ENCODE peak calls at places on chromosomes 12 and 14, in five cellular contexts. Q, N, I, H and B are unnamed samples.

GRCh38 chr14:105424861-105425260 is 5.2 kb downstream of the MTA1 start:
- DNase-seq in Q (no peak), N (no peak), I (no peak), H (no peak), B (no peak)

GRCh38 chr12:107014050-107014449 is 27.1 kb upstream of the MTERF2 start:
- DNase-seq in Q (no peak), N (no peak), I (peak), H (no peak), B (no peak)

GRCh38 chr12:130981156-130981789 is 27.6 kb downstream of the ADGRD1 start:
- DNase-seq in Q (no peak), N (no peak), I (peak), H (no peak), B (no peak)

GRCh38 chr12:106327256-106327852 is 24.8 kb downstream of the TCP11L2 start:
- DNase-seq in Q (no peak), N (no peak), I (no peak), H (no peak), B (no peak)

GRCh38 chr12:60977966-60978365 is 1282.2 kb upstream of the USP15 start:
- DNase-seq in Q (no peak), N (no peak), I (peak), H (no peak), B (no peak)

GRCh38 chr14:52733824-52734223 is 3.9 kb downstream of the STYX start:
- DNase-seq in Q (no peak), N (no peak), I (peak), H (no peak), B (no peak)

GRCh38 chr12:52873832-52874572 is 25.2 kb upstream of the KRT78 start:
- DNase-seq in Q (peak), N (peak), I (peak), H (peak), B (peak)

GRCh38 chr12:61754214-61754613 is 506.0 kb upstream of the USP15 start:
- DNase-seq in Q (no peak), N (no peak), I (no peak), H (no peak), B (no peak)

GRCh38 chr12:68538722-68539614 is 71.7 kb upstream of the RAP1B start:
- DNase-seq in Q (peak), N (no peak), I (peak), H (no peak), B (no peak)

GRCh38 chr14:39266871-39267591 is 33.3 kb downstream of the MIA2 start:
- DNase-seq in Q (peak), N (peak), I (peak), H (peak), B (peak)

GRCh38 chr14:58749066-58749669 is 111.4 kb downstream of the DACT1 start:
- DNase-seq in Q (no peak), N (peak), I (no peak), H (peak), B (no peak)

GRCh38 chr14:20262642-20263128 is 23.6 kb downstream of the OR11H4 start:
- DNase-seq in Q (no peak), N (peak), I (no peak), H (no peak), B (no peak)

GRCh38 chr12:120356567-120357030 is 12.4 kb downstream of the MSI1 start:
- DNase-seq in Q (peak), N (peak), I (peak), H (peak), B (peak)

GRCh38 chr14:54440037-54440436 is 1.1 kb downstream of the CNIH1 start:
- DNase-seq in Q (no peak), N (no peak), I (no peak), H (no peak), B (no peak)

GRCh38 chr14:52266179-52266578 is 1.3 kb upstream of the PTGDR start:
- DNase-seq in Q (no peak), N (no peak), I (no peak), H (no peak), B (no peak)

GRCh38 chr12:49664167-49664566 is 40.8 kb downstream of the PRPF40B start:
- DNase-seq in Q (no peak), N (no peak), I (no peak), H (no peak), B (no peak)

GRCh38 chr14:95389471-95390011 is 69.8 kb upstream of the CLMN start:
- DNase-seq in Q (no peak), N (peak), I (no peak), H (no peak), B (no peak)

GRCh38 chr12:16331998-16332397 is 15.4 kb upstream of the MGST1 start:
- DNase-seq in Q (no peak), N (no peak), I (no peak), H (no peak), B (no peak)

GRCh38 chr12:16325426-16325825 is 22.0 kb upstream of the MGST1 start:
- DNase-seq in Q (no peak), N (no peak), I (no peak), H (no peak), B (no peak)

GRCh38 chr12:16327963-16328362 is 19.5 kb upstream of the MGST1 start:
- DNase-seq in Q (no peak), N (no peak), I (no peak), H (no peak), B (no peak)

GRCh38 chr12:16330554-16330953 is 16.9 kb upstream of the MGST1 start:
- DNase-seq in Q (no peak), N (no peak), I (no peak), H (no peak), B (no peak)

GRCh38 chr12:16329594-16329993 is 17.9 kb upstream of the MGST1 start:
- DNase-seq in Q (no peak), N (no peak), I (no peak), H (no peak), B (no peak)
- TF ChIP-seq CTCF in Q (no peak), N (no peak), I (no peak), H (no peak), B (no peak)

DNA sequence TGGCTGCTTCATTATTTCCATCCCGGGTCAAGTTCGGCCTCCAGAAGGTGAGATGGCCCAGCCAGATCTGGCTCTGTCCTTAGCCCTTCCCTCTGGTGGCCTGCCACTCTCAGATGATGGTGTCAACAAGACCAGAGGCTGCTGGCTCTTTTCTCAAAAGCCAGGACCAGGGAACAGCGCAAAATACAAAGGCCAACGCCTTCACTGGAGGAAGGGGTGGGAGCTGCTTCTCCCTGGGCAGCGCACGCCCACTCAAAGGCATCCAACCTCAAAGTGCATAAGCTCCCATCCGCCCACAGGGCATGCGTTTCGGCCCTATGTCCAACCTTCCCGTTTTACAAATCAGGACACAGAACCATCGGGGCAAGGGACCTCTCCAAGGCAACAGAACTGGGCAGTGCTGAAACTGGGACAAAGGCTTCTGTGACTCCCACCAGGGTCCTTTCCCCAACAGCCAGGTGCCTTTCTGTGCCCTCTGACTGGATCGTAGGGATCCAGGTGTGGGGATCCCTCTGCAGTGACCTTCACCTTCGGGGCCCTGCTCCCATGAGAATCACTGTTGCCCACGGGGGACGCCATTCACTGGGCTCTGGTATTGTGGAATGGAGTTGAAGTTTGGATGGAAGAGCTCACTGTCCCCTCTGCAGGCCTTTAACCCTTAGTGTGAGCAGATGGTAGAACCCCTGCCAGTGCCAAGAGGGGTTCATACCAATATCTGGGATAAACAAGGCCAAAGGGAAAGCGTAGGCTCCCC is 76.8 kb downstream of the NINJ2 start:
- DNase-seq in Q (no peak), N (no peak), I (peak), H (no peak), B (no peak)
- TF ChIP-seq CTCF in Q (no peak), N (no peak), I (no peak), H (no peak), B (no peak)

DNA sequence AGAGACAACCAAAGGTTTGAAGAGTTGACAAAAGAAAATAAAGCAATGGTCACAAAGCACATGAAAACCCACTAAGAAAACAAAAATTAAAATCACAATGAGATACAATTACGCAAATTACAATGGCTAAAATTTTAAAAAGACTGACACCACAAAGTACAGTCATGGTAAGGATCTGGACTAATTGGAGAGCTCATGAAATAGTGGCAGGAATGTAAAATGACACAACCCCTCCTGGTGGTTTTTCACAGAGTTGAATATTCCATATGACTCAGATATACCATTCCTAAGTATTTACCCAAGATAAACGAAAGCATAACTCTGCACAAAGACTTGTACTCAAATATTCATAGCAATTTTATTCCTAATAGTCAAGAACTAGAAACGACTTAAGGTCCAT is 65.9 kb downstream of the NOVA1 start:
- DNase-seq in Q (no peak), N (no peak), I (no peak), H (no peak), B (no peak)
- TF ChIP-seq CTCF in Q (no peak), N (no peak), I (peak), H (no peak), B (no peak)

DNA sequence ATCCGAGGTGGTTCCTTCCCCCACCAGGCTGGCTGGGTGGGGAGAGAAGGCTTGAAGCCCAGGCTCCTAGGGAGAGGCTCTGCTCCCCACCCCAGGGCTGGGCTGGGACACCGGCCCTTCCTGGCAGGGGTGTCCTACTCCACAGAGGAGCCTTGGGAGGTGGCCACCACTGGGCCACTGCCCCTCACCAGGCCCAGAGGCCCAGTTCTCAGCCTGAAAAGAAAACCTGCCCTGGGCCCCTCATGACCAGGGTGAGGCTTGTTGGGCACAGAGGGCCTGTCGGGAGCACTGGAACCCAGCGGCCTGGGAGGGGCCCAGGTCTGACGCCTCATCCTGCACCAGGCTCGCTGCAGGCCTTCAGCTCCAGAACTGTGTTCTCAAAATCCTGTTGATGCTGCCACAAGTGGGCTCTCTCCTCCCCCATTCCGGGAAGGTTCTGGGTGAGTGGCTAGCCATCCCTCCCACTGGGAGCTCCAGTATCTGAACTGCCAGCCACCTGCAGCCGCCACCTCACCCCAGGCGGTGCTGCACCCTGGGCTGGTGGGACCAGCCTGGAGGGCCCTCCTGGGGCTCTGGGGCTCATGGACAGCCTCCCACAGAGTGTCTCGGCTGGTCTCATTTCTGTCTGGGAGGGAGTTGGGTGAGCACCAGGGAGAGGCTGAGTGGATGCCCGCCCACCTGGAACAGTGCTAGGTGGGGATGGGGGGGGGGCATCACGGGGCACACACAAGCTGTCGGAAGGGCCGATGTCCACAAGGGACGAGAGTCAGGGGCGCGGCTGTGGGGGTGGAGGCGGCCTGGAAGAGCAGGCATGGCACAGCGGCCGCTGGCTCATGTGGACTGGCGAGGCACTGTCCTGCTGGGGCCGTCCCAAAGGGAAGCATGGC is 11.8 kb downstream of the BAG5 start:
- DNase-seq in Q (no peak), N (no peak), I (no peak), H (no peak), B (no peak)
- TF ChIP-seq CTCF in Q (no peak), N (no peak), I (no peak), H (no peak), B (no peak)

DNA sequence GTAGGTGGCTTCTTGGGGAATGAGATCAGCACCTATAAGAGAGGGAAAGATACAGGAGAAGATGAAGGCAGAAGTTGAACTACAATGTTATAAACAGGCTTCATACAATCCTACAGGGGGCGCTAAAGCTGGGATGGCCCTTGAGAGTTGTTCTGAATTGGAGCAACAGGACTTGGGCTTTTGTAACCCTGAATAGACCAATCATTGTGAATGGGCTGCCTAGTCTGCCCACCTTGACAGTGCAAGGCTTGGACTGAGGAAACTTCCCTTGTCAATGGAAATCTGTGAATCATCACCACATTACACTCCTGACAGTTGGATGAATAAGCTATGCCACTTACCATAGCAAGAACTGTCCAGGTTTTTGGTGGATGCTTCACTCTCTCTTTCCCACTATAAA is 306.1 kb downstream of the KCNC2 start:
- DNase-seq in Q (no peak), N (no peak), I (peak), H (no peak), B (no peak)
- TF ChIP-seq CTCF in Q (no peak), N (peak), I (peak), H (no peak), B (peak)

GRCh38 chr12:83005534-83006197 is 319.0 kb downstream of the TMTC2 start:
- DNase-seq in Q (no peak), N (no peak), I (no peak), H (no peak), B (no peak)

GRCh38 chr12:82998509-82998908 is 311.8 kb downstream of the TMTC2 start:
- DNase-seq in Q (no peak), N (no peak), I (no peak), H (no peak), B (no peak)

GRCh38 chr12:83008703-83009102 is 322.0 kb downstream of the TMTC2 start:
- DNase-seq in Q (no peak), N (no peak), I (no peak), H (no peak), B (no peak)

DNA sequence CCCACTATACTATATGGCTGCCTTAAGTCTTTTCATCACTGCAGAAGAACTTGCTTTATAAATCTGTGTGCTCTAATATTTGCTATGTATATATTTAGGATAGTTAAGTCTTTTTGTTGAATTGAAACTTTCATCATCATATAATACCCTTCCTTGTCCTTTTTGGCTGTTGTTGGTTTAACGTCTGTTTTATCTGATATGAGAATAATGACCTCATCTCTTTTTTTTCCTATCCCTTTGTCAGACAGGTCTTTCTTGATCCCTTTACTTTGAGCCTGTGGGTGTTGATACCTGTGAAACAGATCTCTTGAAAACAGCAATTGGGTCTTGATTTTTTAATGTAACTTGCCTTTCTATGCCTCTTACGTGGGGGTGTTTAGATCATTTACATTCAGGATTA is 316.3 kb downstream of the TMTC2 start:
- DNase-seq in Q (no peak), N (no peak), I (no peak), H (no peak), B (no peak)
- TF ChIP-seq CTCF in Q (no peak), N (no peak), I (no peak), H (no peak), B (no peak)

GRCh38 chr12:20367731-20368652 is at the start of gene PDE3A:
- DNase-seq in Q (peak), N (no peak), I (peak), H (no peak), B (peak)
- TF ChIP-seq CTCF in Q (no peak), N (peak), I (peak), H (no peak), B (peak)

GRCh38 chr14:79587875-79588274 is 623.4 kb downstream of the DIO2 start:
- DNase-seq in Q (no peak), N (no peak), I (no peak), H (no peak), B (no peak)

GRCh38 chr14:79584679-79585078 is 626.6 kb downstream of the DIO2 start:
- DNase-seq in Q (no peak), N (peak), I (no peak), H (no peak), B (no peak)

GRCh38 chr14:79585845-79586244 is 625.5 kb downstream of the DIO2 start:
- DNase-seq in Q (no peak), N (no peak), I (no peak), H (no peak), B (no peak)

GRCh38 chr14:79586401-79586800 is 624.9 kb downstream of the DIO2 start:
- DNase-seq in Q (peak), N (no peak), I (no peak), H (no peak), B (no peak)

DNA sequence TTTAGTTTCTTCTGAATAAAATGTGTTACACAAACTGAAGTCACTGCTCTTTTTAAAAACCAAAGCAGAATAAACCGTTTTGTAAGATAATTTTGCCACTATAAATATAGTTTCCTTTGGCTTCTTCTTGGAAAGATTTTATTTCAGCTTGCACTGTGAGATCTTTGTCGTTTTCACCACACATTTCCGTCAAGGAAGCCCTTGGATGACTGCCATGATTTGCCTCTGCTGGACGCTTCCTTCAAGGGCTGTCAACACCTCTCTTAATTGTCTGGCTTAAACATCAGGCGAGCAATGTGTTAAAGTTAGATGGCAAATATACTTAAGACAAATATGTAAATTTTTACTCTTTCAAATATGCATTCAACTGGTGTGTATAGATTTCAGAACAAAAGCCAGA is 624.1 kb downstream of the DIO2 start:
- DNase-seq in Q (no peak), N (no peak), I (no peak), H (no peak), B (no peak)
- TF ChIP-seq CTCF in Q (no peak), N (no peak), I (no peak), H (no peak), B (no peak)

GRCh38 chr14:47539065-47539464 is 136.3 kb downstream of the MDGA2 start:
- DNase-seq in Q (no peak), N (no peak), I (peak), H (no peak), B (no peak)
- TF ChIP-seq CTCF in Q (no peak), N (no peak), I (peak), H (no peak), B (peak)

GRCh38 chr14:97250925-97251324 is 453.7 kb downstream of the VRK1 start:
- DNase-seq in Q (no peak), N (no peak), I (no peak), H (no peak), B (no peak)
- TF ChIP-seq CTCF in Q (no peak), N (no peak), I (peak), H (no peak), B (peak)